ENCODE peak calls at places on chromosomes 5 and 9, in eight cellular contexts. Z is mammary epithelial cell; H is left ventricle myocardium inferior; W is lower lobe of right lung; P is Karpas-422; D is effector memory CD4-positive, alpha-beta T cell; U is body of pancreas; S is CD8-positive, alpha-beta memory T cell. V is an unnamed sample. For H3K9me3, the result is how much of the 10 kb centered on the place peaks cover.

GRCh38 chr9:35760651-35761050 is 6.6 kb upstream of the MSMP start:
- DNase-seq in W (no peak), Z (peak), U (peak), P (no peak), D (no peak), S (no peak), H (no peak), V (no peak)

GRCh38 chr9:127987103-127987614 is 6.4 kb upstream of the EEIG1 start:
- DNase-seq in P (no peak), U (peak), S (no peak), D (no peak), H (peak), W (no peak), Z (peak), V (no peak)

GRCh38 chr5:173733065-173733824 is 116.8 kb upstream of the BOD1 start:
- DNase-seq in H (no peak), W (no peak), D (no peak), U (peak), P (peak), Z (no peak), S (no peak), V (no peak)

GRCh38 chr9:84301851-84302250 is 38.7 kb downstream of the SLC28A3 start:
- DNase-seq in P (no peak), S (no peak), H (no peak), W (no peak), D (no peak), Z (no peak), U (no peak), V (no peak)

GRCh38 chr5:69364414-69364813 is 4.9 kb downstream of the AK6 start:
- DNase-seq in Z (no peak), D (no peak), H (no peak), U (no peak), S (no peak), W (no peak), P (peak), V (peak)

GRCh38 chr5:118611332-118611945 is 376.9 kb downstream of the DTWD2 start:
- DNase-seq in H (no peak), U (no peak), W (no peak), S (no peak), D (no peak), Z (peak), P (peak), V (no peak)

GRCh38 chr9:5072871-5073270 is 87.8 kb downstream of the JAK2 start:
- DNase-seq in P (no peak), W (no peak), S (no peak), U (no peak), D (no peak), Z (no peak), H (no peak), V (no peak)

GRCh38 chr5:90561766-90562165 is 3.2 kb downstream of the ADGRV1 start:
- DNase-seq in U (no peak), W (no peak), S (no peak), Z (no peak), D (no peak), P (no peak), H (no peak), V (no peak)

GRCh38 chr5:132067451-132067850 is 6.1 kb upstream of the CSF2 start:
- DNase-seq in U (no peak), S (no peak), Z (no peak), W (no peak), P (no peak), H (peak), D (no peak), V (no peak)

GRCh38 chr9:95736370-95736769 is 139.1 kb upstream of the ERCC6L2 start:
- DNase-seq in U (no peak), Z (no peak), D (no peak), W (no peak), P (peak), H (no peak), S (no peak), V (no peak)

GRCh38 chr5:177445052-177446016 is 1.3 kb upstream of the PRR7 start:
- DNase-seq in W (no peak), U (no peak), D (peak), P (peak), S (peak), Z (no peak), H (no peak), V (no peak)

GRCh38 chr9:104568868-104569267 is at the start of gene OR13C8:
- DNase-seq in D (no peak), W (no peak), Z (no peak), U (no peak), S (no peak), H (no peak), P (no peak), V (no peak)

GRCh38 chr5:178531786-178532185 is 58.4 kb downstream of the COL23A1 start:
- DNase-seq in H (no peak), S (no peak), W (no peak), Z (no peak), D (no peak), P (no peak), U (no peak), V (no peak)
- H3K9me3 ChIP-seq in H (under half), S (under half), W (under half), Z (under half), D (under half), P (under half), U (under half), V (under half)

GRCh38 chr5:157022002-157022401 is 36.9 kb downstream of the HAVCR1 start:
- DNase-seq in D (no peak), W (no peak), H (no peak), P (no peak), Z (no peak), S (no peak), U (no peak), V (no peak)
- H3K27ac ChIP-seq in D (no peak), W (no peak), H (no peak), P (no peak), Z (no peak), S (no peak), U (no peak), V (no peak)

GRCh38 chr9:101403886-101404285 is 5.2 kb downstream of the ZNF189 start:
- DNase-seq in D (no peak), S (no peak), U (no peak), W (no peak), P (no peak), H (no peak), Z (no peak), V (no peak)
- H3K9me3 ChIP-seq in D (under half), S (under half), U (under half), W (half or more), P (half or more), H (half or more), Z (under half), V (half or more)

GRCh38 chr5:178462846-178463245 is 127.3 kb downstream of the COL23A1 start:
- DNase-seq in W (no peak), U (no peak), Z (no peak), P (no peak), D (no peak), S (no peak), H (no peak), V (no peak)

GRCh38 chr5:178460598-178461425 is 129.4 kb downstream of the COL23A1 start:
- DNase-seq in W (peak), S (no peak), H (peak), Z (no peak), U (peak), P (peak), D (no peak), V (peak)

GRCh38 chr5:178461426-178461730 is 128.8 kb downstream of the COL23A1 start:
- DNase-seq in U (no peak), D (no peak), P (no peak), Z (no peak), H (no peak), S (no peak), W (no peak), V (no peak)

GRCh38 chr5:178458140-178458539 is 132.1 kb downstream of the COL23A1 start:
- DNase-seq in S (no peak), D (no peak), W (no peak), Z (no peak), P (no peak), U (no peak), H (no peak), V (no peak)

GRCh38 chr5:178460174-178460573 is 130.0 kb downstream of the COL23A1 start:
- DNase-seq in W (no peak), H (no peak), U (no peak), S (no peak), D (no peak), P (no peak), Z (no peak), V (no peak)
- H3K27ac ChIP-seq in W (no peak), H (peak), U (no peak), S (no peak), D (no peak), P (no peak), Z (no peak), V (no peak)

GRCh38 chr5:178465861-178466288 is 124.3 kb downstream of the COL23A1 start:
- DNase-seq in H (no peak), P (no peak), S (no peak), W (no peak), Z (no peak), D (no peak), U (no peak), V (no peak)
- H3K9me3 ChIP-seq in H (under half), P (under half), S (under half), W (under half), Z (under half), D (under half), U (under half), V (under half)